ENCODE peak calls at places on chromosome 5, in four cellular contexts. B is left ventricle myocardium inferior, V is heart left ventricle, Z is tibial nerve. M is an unnamed sample.

GRCh38 chr5:74833537-74834266 is 32.5 kb downstream of the FAM169A start:
- DNase-seq in B (no peak), V (no peak), Z (no peak), M (no peak)

GRCh38 chr5:112681481-112681908 is 56.2 kb upstream of the APC start:
- DNase-seq in B (no peak), V (no peak), Z (no peak), M (no peak)

GRCh38 chr5:147956842-147957223 is 50.5 kb upstream of the C5orf46 start:
- DNase-seq in B (no peak), V (no peak), Z (no peak), M (no peak)

GRCh38 chr5:6222899-6223298 is 155.4 kb downstream of the MED10 start:
- DNase-seq in B (no peak), V (no peak), Z (no peak), M (no peak)

GRCh38 chr5:123116063-123116462 is 27.0 kb downstream of the PRDM6 start:
- DNase-seq in B (no peak), V (no peak), Z (no peak), M (no peak)

GRCh38 chr5:153496835-153497234 is 6.4 kb downstream of the GRIA1 start:
- DNase-seq in B (no peak), V (no peak), Z (no peak), M (no peak)

GRCh38 chr5:96714450-96714849 is 52.3 kb downstream of the CAST start:
- DNase-seq in B (no peak), V (no peak), Z (no peak), M (no peak)

GRCh38 chr5:57700072-57700471 is 217.5 kb upstream of the ACTBL2 start:
- DNase-seq in B (no peak), V (peak), Z (no peak), M (no peak)

GRCh38 chr5:124461857-124462423 is 284.5 kb downstream of the ZNF608 start:
- DNase-seq in B (no peak), V (no peak), Z (no peak), M (no peak)

GRCh38 chr5:134139377-134139851 is 24.9 kb downstream of the TCF7 start:
- DNase-seq in B (peak), V (no peak), Z (no peak), M (no peak)

DNA sequence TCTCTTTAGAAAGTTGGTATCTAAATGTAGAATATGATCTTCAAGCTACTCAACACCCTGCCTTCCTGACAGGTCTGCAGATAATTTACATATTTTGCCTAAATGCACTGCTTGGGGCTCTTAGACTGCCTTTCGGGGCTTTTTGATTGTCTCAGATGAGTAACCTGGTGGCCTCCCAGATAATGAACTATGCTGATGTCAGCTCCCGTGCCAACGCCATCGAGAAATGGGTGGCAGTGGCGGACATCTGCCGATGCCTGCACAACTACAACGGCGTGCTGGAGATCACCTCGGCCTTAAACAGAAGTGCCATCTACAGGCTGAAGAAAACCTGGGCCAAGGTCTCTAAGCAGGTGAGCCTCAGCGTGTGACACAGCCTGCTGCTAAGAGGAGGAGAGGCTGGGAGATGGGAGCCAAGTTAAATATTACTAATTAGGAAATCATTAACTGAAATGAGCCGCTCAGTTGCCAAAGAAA is 20.9 kb upstream of the CKMT2 start:
- DNase-seq in B (no peak), V (no peak), Z (no peak), M (no peak)
- TF ChIP-seq CTCF in B (no peak), V (no peak), Z (no peak), M (no peak)

GRCh38 chr5:15245913-15246312 is 254.1 kb upstream of the FBXL7 start:
- DNase-seq in B (no peak), V (no peak), Z (no peak), M (no peak)
- TF ChIP-seq CTCF in B (no peak), V (no peak), Z (no peak), M (no peak)

GRCh38 chr5:72920690-72921089 is 35.2 kb upstream of the FCHO2 start:
- DNase-seq in B (no peak), V (no peak), Z (no peak), M (no peak)
- TF ChIP-seq CTCF in B (peak), V (peak), Z (no peak), M (peak)

GRCh38 chr5:37837101-37838032 is 2.5 kb downstream of the GDNF start:
- DNase-seq in B (peak), V (peak), Z (peak), M (peak)

GRCh38 chr5:37833990-37834389 is 5.9 kb downstream of the GDNF start:
- DNase-seq in B (no peak), V (no peak), Z (no peak), M (no peak)

GRCh38 chr5:37836173-37837100 is 3.4 kb downstream of the GDNF start:
- DNase-seq in B (peak), V (no peak), Z (no peak), M (no peak)

GRCh38 chr5:37835400-37835973 is 4.4 kb downstream of the GDNF start:
- DNase-seq in B (no peak), V (no peak), Z (no peak), M (no peak)

DNA sequence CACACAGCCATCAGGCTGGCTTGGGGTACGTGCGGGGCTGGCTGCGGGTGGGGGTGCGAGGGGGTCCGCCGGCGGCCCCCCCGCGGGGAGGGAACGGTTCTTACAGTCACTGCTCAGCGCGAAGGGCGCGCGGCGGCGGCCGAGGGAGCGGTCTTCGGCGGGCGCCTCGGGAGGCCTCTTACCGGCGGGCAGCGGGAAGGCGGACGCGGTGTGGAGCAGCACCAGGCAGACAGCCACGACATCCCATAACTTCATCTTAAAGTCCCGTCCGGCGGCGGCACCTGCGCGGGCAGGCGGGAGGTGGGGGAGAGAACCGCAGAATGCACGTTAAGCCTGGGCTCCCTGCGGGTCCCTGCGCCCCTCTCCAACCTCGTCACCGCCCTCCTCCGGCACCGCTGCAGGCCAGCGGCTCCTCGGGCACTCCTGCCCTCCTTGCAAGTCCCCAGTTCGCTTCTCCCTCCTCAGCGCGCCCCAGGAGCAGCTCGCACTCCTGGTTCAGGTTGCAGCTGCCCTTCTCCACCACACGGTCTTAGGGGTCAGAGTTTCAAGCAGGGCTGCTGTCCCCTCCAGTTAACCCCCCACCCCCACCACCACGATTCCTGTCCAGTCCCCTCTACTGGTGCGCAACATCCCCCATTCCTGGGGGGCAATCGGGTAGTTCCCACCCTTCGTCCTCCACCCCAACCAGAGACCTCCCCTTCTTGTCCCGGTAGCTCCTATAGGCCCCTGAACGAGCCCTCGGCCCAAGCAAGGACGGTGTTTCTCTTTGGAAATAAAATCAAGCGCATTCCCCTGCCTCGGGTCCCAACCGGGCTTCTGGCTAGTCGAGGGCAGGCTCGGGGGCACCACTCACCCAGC is 5.1 kb downstream of the GDNF start:
- DNase-seq in B (no peak), V (no peak), Z (no peak), M (no peak)
- TF ChIP-seq CTCF in B (no peak), V (no peak), Z (no peak), M (no peak)

GRCh38 chr5:161030219-161030618 is 178.2 kb upstream of the ATP10B start:
- DNase-seq in B (no peak), V (no peak), Z (no peak), M (no peak)
- TF ChIP-seq CTCF in B (no peak), V (no peak), Z (no peak), M (no peak)